ENCODE peak calls at places on chromosomes 3 and 15, in ten cellular contexts. F is NCI-H460; T is fibroblast of lung; L is Right ventricle myocardium superior; W is stimulated activated CD4-positive, alpha-beta T cell treated with anti-CD3 and anti-CD28 coated beads, Interleukin-4, amount 100 ng/mL, for 4 hours; Y is putamen; U is EL; G is left colon; K is adrenal gland; V is choroid plexus epithelial cell. P is an unnamed sample.

GRCh38 chr15:44308415-44308814 is 19.9 kb downstream of the GOLM2 start:
- DNase-seq in F (no peak), T (no peak), L (no peak), W (no peak), Y (no peak), U (no peak), G (no peak), K (no peak), V (no peak), P (no peak)

GRCh38 chr15:29998017-29998416 is 84.7 kb upstream of the GOLGA8J start:
- DNase-seq in F (no peak), T (no peak), L (no peak), W (no peak), Y (no peak), U (no peak), G (no peak), K (no peak), V (no peak), P (peak)

GRCh38 chr15:67114846-67115521 is 49.6 kb downstream of the SMAD3 start:
- DNase-seq in F (no peak), T (peak), L (peak), W (no peak), Y (no peak), U (peak), G (no peak), K (no peak), V (no peak), P (no peak)

GRCh38 chr15:20645956-20646355 is 104.4 kb upstream of the GOLGA6L6 start:
- DNase-seq in F (no peak), T (no peak), L (peak), W (no peak), Y (peak), U (peak), G (peak), K (no peak), V (peak), P (peak)

GRCh38 chr15:70023769-70024491 is 73.8 kb downstream of the TLE3 start:
- DNase-seq in F (no peak), T (peak), L (peak), W (no peak), Y (peak), U (peak), G (peak), K (no peak), V (peak), P (no peak)

GRCh38 chr3:127822166-127822835 is at the start of gene MGLL:
- DNase-seq in F (no peak), T (peak), L (peak), W (no peak), Y (peak), U (peak), G (peak), K (peak), V (peak), P (peak)

GRCh38 chr3:48222616-48223513 is at the start of gene CAMP:
- DNase-seq in F (no peak), T (peak), L (peak), W (no peak), Y (no peak), U (peak), G (peak), K (peak), V (peak), P (no peak)

GRCh38 chr15:99618941-99619411 is 53.2 kb downstream of the MEF2A start:
- DNase-seq in F (no peak), T (peak), L (peak), W (no peak), Y (no peak), U (peak), G (no peak), K (no peak), V (peak), P (no peak)

GRCh38 chr3:129602730-129603560 is 3.5 kb downstream of the PLXND1 start:
- DNase-seq in F (no peak), T (peak), L (peak), W (no peak), Y (no peak), U (peak), G (no peak), K (peak), V (peak), P (no peak)

GRCh38 chr15:68939501-68939900 is 9.2 kb downstream of the SPESP1 start:
- DNase-seq in F (no peak), T (no peak), L (no peak), W (no peak), Y (peak), U (no peak), G (no peak), K (no peak), V (no peak), P (no peak)

GRCh38 chr3:31164398-31164797 is 269.9 kb upstream of the GADL1 start:
- DNase-seq in F (no peak), T (no peak), L (no peak), W (no peak), Y (no peak), U (no peak), G (no peak), K (no peak), V (no peak), P (no peak)

GRCh38 chr3:98577178-98577895 is 16.1 kb downstream of the CPOX start:
- DNase-seq in F (no peak), T (peak), L (no peak), W (no peak), Y (no peak), U (peak), G (no peak), K (no peak), V (peak), P (no peak)

GRCh38 chr3:20400686-20401085 is 214.7 kb upstream of the SGO1 start:
- DNase-seq in F (no peak), T (no peak), L (no peak), W (no peak), Y (peak), U (no peak), G (no peak), K (no peak), V (no peak), P (no peak)

GRCh38 chr3:127438371-127438770 is 150.5 kb upstream of the PRR20G start:
- DNase-seq in F (no peak), T (no peak), L (no peak), W (no peak), Y (no peak), U (no peak), G (no peak), K (no peak), V (no peak), P (no peak)

GRCh38 chr15:89627256-89627970 is 27.9 kb downstream of the KIF7 start:
- DNase-seq in F (no peak), T (no peak), L (no peak), W (no peak), Y (no peak), U (no peak), G (no peak), K (no peak), V (no peak), P (no peak)

GRCh38 chr3:158443632-158444031 is 127.4 kb upstream of the MLF1 start:
- DNase-seq in F (no peak), T (no peak), L (no peak), W (no peak), Y (no peak), U (no peak), G (no peak), K (no peak), V (no peak), P (no peak)